ENCODE peak calls at places on chromosome 9, in eight cellular contexts. U, I, M, D, K, A, G and Y are unnamed samples.

GRCh38 chr9:107348836-107349235 is 65.8 kb downstream of the RAD23B start:
- DNase-seq in U (no peak), I (no peak), M (no peak), D (no peak), K (no peak), A (no peak), G (no peak), Y (no peak)

GRCh38 chr9:6055213-6055612 is 39.8 kb upstream of the RANBP6 start:
- DNase-seq in U (no peak), I (peak; percentile 93), M (no peak), D (no peak), K (peak; percentile 22), A (peak; percentile 89), G (peak; percentile 6), Y (peak; percentile 49)

GRCh38 chr9:9625248-9625647 is 987.6 kb downstream of the PTPRD start:
- DNase-seq in U (no peak), I (no peak), M (no peak), D (no peak), K (no peak), A (no peak), G (no peak), Y (no peak)

GRCh38 chr9:34437006-34437925 is 21.1 kb downstream of the FAM219A start:
- DNase-seq in U (peak; percentile 70), I (no peak), M (no peak), D (peak; percentile 21), K (peak; percentile 62), A (peak; percentile 75), G (peak; percentile 21), Y (peak; percentile 74)

GRCh38 chr9:72351538-72352453 is 13.2 kb downstream of the ZFAND5 start:
- DNase-seq in U (peak; percentile 12), I (no peak), M (no peak), D (no peak), K (no peak), A (peak; percentile 77), G (no peak), Y (peak; percentile 6)

GRCh38 chr9:35367451-35367850 is 122.5 kb upstream of the RUSC2 start:
- DNase-seq in U (no peak), I (no peak), M (no peak), D (no peak), K (no peak), A (peak; percentile 76), G (no peak), Y (no peak)

GRCh38 chr9:136017813-136018190 is 56.6 kb upstream of the UBAC1 start:
- DNase-seq in U (peak; percentile 1), I (no peak), M (no peak), D (no peak), K (no peak), A (no peak), G (no peak), Y (no peak)

GRCh38 chr9:78713746-78714405 is 417.0 kb downstream of the PSAT1 start:
- DNase-seq in U (no peak), I (no peak), M (no peak), D (no peak), K (no peak), A (peak; percentile 24), G (no peak), Y (no peak)

GRCh38 chr9:76677481-76678055 is 86.7 kb upstream of the PCA3 start:
- DNase-seq in U (no peak), I (no peak), M (no peak), D (no peak), K (no peak), A (peak; percentile 21), G (no peak), Y (no peak)

GRCh38 chr9:131776473-131776872 is 36.6 kb upstream of the RAPGEF1 start:
- DNase-seq in U (peak; percentile 59), I (peak; percentile 24), M (peak; percentile 56), D (no peak), K (no peak), A (peak; percentile 56), G (no peak), Y (peak; percentile 57)

GRCh38 chr9:20307662-20308061 is 314.6 kb downstream of the MLLT3 start:
- DNase-seq in U (no peak), I (no peak), M (no peak), D (no peak), K (no peak), A (no peak), G (no peak), Y (no peak)

GRCh38 chr9:115883467-115884329 is 269.9 kb upstream of the PAPPA start:
- DNase-seq in U (peak; percentile 8), I (no peak), M (no peak), D (no peak), K (no peak), A (peak; percentile 60), G (no peak), Y (no peak)

GRCh38 chr9:6955251-6955921 is 197.6 kb downstream of the KDM4C start:
- DNase-seq in U (peak; percentile 31), I (no peak), M (no peak), D (no peak), K (no peak), A (peak; percentile 64), G (no peak), Y (peak; percentile 34)

GRCh38 chr9:105413486-105414068 is 34.3 kb upstream of the FSD1L start:
- DNase-seq in U (no peak), I (no peak), M (no peak), D (no peak), K (peak; percentile 23), A (peak; percentile 48), G (no peak), Y (no peak)

GRCh38 chr9:91884746-91885687 is 65.0 kb downstream of the ROR2 start:
- DNase-seq in U (no peak), I (no peak), M (no peak), D (no peak), K (no peak), A (no peak), G (no peak), Y (no peak)

GRCh38 chr9:137825324-137825991 is 52.1 kb upstream of the CACNA1B start:
- DNase-seq in U (no peak), I (no peak), M (no peak), D (no peak), K (peak; percentile 26), A (no peak), G (no peak), Y (no peak)

GRCh38 chr9:33752130-33752637 is 43.2 kb upstream of the PRSS3 start:
- DNase-seq in U (no peak), I (no peak), M (no peak), D (no peak), K (no peak), A (no peak), G (no peak), Y (no peak)

GRCh38 chr9:37676411-37676830 is 25.7 kb downstream of the FRMPD1 start:
- DNase-seq in U (no peak), I (no peak), M (no peak), D (no peak), K (no peak), A (no peak), G (peak; percentile 12), Y (no peak)

GRCh38 chr9:2727966-2728613 is 10.8 kb downstream of the KCNV2 start:
- DNase-seq in U (no peak), I (peak; percentile 59), M (no peak), D (no peak), K (no peak), A (peak; percentile 80), G (no peak), Y (no peak)